ENCODE peak calls at places on chromosomes 3 and 15, in six cellular contexts. One of them, this sample, is unnamed.

GRCh38 chr3:194875581-194876402 is 190.1 kb downstream of the FAM43A start:
- DNase-seq in testis: no peak
- DNase-seq in tibial nerve: no peak
- DNase-seq in IMR-90: no peak
- DNase-seq in suprapubic skin: no peak
- DNase-seq in stomach: no peak
- DNase-seq in this sample: no peak

GRCh38 chr3:196406806-196407470 is 25.3 kb downstream of the UBXN7 start:
- DNase-seq in testis: no peak
- DNase-seq in tibial nerve: no peak
- DNase-seq in IMR-90: peak; percentile 86
- DNase-seq in suprapubic skin: no peak
- DNase-seq in stomach: no peak
- DNase-seq in this sample: no peak

GRCh38 chr3:38479431-38480092 is 16.6 kb upstream of the EXOG start:
- DNase-seq in testis: peak; percentile 77
- DNase-seq in tibial nerve: peak; percentile 38
- DNase-seq in IMR-90: peak; percentile 62
- DNase-seq in suprapubic skin: no peak
- DNase-seq in stomach: peak; percentile 73
- DNase-seq in this sample: peak; percentile 79

GRCh38 chr15:99031681-99032080 is 24.1 kb upstream of the PGPEP1L start:
- DNase-seq in testis: no peak
- DNase-seq in tibial nerve: no peak
- DNase-seq in IMR-90: no peak
- DNase-seq in suprapubic skin: no peak
- DNase-seq in stomach: no peak
- DNase-seq in this sample: no peak

GRCh38 chr3:195100903-195101591 is 169.9 kb downstream of the XXYLT1 start:
- DNase-seq in testis: no peak
- DNase-seq in tibial nerve: no peak
- DNase-seq in IMR-90: peak; percentile 55
- DNase-seq in suprapubic skin: peak; percentile 66
- DNase-seq in stomach: peak; percentile 50
- DNase-seq in this sample: peak; percentile 56

GRCh38 chr3:133113526-133113925 is 75.3 kb downstream of the TMEM108 start:
- DNase-seq in testis: no peak
- DNase-seq in tibial nerve: no peak
- DNase-seq in IMR-90: peak; percentile 50
- DNase-seq in suprapubic skin: no peak
- DNase-seq in stomach: no peak
- DNase-seq in this sample: no peak

GRCh38 chr15:36291501-36291900 is 287.9 kb upstream of the CDIN1 start:
- DNase-seq in testis: no peak
- DNase-seq in tibial nerve: no peak
- DNase-seq in IMR-90: no peak
- DNase-seq in suprapubic skin: no peak
- DNase-seq in stomach: no peak
- DNase-seq in this sample: no peak

GRCh38 chr3:133301194-133301593 is 98.7 kb upstream of the BFSP2 start:
- DNase-seq in testis: no peak
- DNase-seq in tibial nerve: no peak
- DNase-seq in IMR-90: peak; percentile 96
- DNase-seq in suprapubic skin: no peak
- DNase-seq in stomach: no peak
- DNase-seq in this sample: no peak

GRCh38 chr3:184239221-184239620 is 9.5 kb downstream of the ALG3 start:
- DNase-seq in testis: no peak
- DNase-seq in tibial nerve: no peak
- DNase-seq in IMR-90: no peak
- DNase-seq in suprapubic skin: no peak
- DNase-seq in stomach: no peak
- DNase-seq in this sample: no peak

GRCh38 chr15:25527118-25527517 is 88.3 kb upstream of the UBE3A start:
- DNase-seq in testis: no peak
- DNase-seq in tibial nerve: no peak
- DNase-seq in IMR-90: no peak
- DNase-seq in suprapubic skin: no peak
- DNase-seq in stomach: no peak
- DNase-seq in this sample: no peak

GRCh38 chr3:157159037-157159761 is 748 bp downstream of the CCNL1 start:
- DNase-seq in testis: peak; percentile 65
- DNase-seq in tibial nerve: no peak
- DNase-seq in IMR-90: peak; percentile 37
- DNase-seq in suprapubic skin: peak; percentile 87
- DNase-seq in stomach: peak; percentile 64
- DNase-seq in this sample: peak; percentile 77

GRCh38 chr3:74692-75243 is 121.8 kb upstream of the CHL1 start:
- DNase-seq in testis: no peak
- DNase-seq in tibial nerve: no peak
- DNase-seq in IMR-90: no peak
- DNase-seq in suprapubic skin: no peak
- DNase-seq in stomach: no peak
- DNase-seq in this sample: no peak

GRCh38 chr15:25391971-25392733 is 46.7 kb downstream of the UBE3A start:
- DNase-seq in testis: no peak
- DNase-seq in tibial nerve: no peak
- DNase-seq in IMR-90: peak; percentile 83
- DNase-seq in suprapubic skin: no peak
- DNase-seq in stomach: no peak
- DNase-seq in this sample: no peak

GRCh38 chr3:186237915-186238314 is 124.1 kb downstream of the DGKG start:
- DNase-seq in testis: no peak
- DNase-seq in tibial nerve: no peak
- DNase-seq in IMR-90: no peak
- DNase-seq in suprapubic skin: no peak
- DNase-seq in stomach: no peak
- DNase-seq in this sample: no peak

GRCh38 chr15:25664761-25665160 is 198.4 kb downstream of the ATP10A start:
- DNase-seq in testis: no peak
- DNase-seq in tibial nerve: no peak
- DNase-seq in IMR-90: no peak
- DNase-seq in suprapubic skin: no peak
- DNase-seq in stomach: no peak
- DNase-seq in this sample: no peak

GRCh38 chr3:45113625-45114050 is 32.5 kb downstream of the CDCP1 start:
- DNase-seq in testis: no peak
- DNase-seq in tibial nerve: no peak
- DNase-seq in IMR-90: peak; percentile 62
- DNase-seq in suprapubic skin: no peak
- DNase-seq in stomach: peak; percentile 57
- DNase-seq in this sample: peak; percentile 67

GRCh38 chr3:45118615-45119062 is 27.5 kb downstream of the CDCP1 start:
- DNase-seq in testis: no peak
- DNase-seq in tibial nerve: no peak
- DNase-seq in IMR-90: no peak
- DNase-seq in suprapubic skin: no peak
- DNase-seq in stomach: no peak
- DNase-seq in this sample: no peak

GRCh38 chr3:45110185-45110833 is 35.9 kb downstream of the CDCP1 start:
- DNase-seq in testis: no peak
- DNase-seq in tibial nerve: no peak
- DNase-seq in IMR-90: no peak
- DNase-seq in suprapubic skin: no peak
- DNase-seq in stomach: no peak
- DNase-seq in this sample: peak; percentile 50

GRCh38 chr3:45109736-45110135 is 36.4 kb downstream of the CDCP1 start:
- DNase-seq in testis: no peak
- DNase-seq in tibial nerve: no peak
- DNase-seq in IMR-90: no peak
- DNase-seq in suprapubic skin: no peak
- DNase-seq in stomach: no peak
- DNase-seq in this sample: no peak

GRCh38 chr3:45112939-45113338 is 33.2 kb downstream of the CDCP1 start:
- DNase-seq in testis: no peak
- DNase-seq in tibial nerve: no peak
- DNase-seq in IMR-90: peak; percentile 34
- DNase-seq in suprapubic skin: no peak
- DNase-seq in stomach: no peak
- DNase-seq in this sample: peak; percentile 34
- H3K4me1 ChIP-seq in testis: no peaks in the 10 kb centered on the region
- H3K4me1 ChIP-seq in tibial nerve: no peaks in the 10 kb centered on the region
- H3K4me1 ChIP-seq in IMR-90: peaks cover 11% of the 10 kb centered on the region
- H3K4me1 ChIP-seq in suprapubic skin: peaks cover 13% of the 10 kb centered on the region
- H3K4me1 ChIP-seq in stomach: peaks cover 43% of the 10 kb centered on the region
- H3K4me1 ChIP-seq in this sample: peaks cover 19% of the 10 kb centered on the region

GRCh38 chr15:45231864-45232562 is 20.0 kb upstream of the SLC28A2 start:
- DNase-seq in testis: no peak
- DNase-seq in tibial nerve: no peak
- DNase-seq in IMR-90: no peak
- DNase-seq in suprapubic skin: no peak
- DNase-seq in stomach: no peak
- DNase-seq in this sample: no peak

GRCh38 chr15:45231061-45231576 is 20.9 kb upstream of the SLC28A2 start:
- DNase-seq in testis: no peak
- DNase-seq in tibial nerve: no peak
- DNase-seq in IMR-90: no peak
- DNase-seq in suprapubic skin: no peak
- DNase-seq in stomach: no peak
- DNase-seq in this sample: no peak

GRCh38 chr15:45234562-45235235 is 17.3 kb upstream of the SLC28A2 start:
- DNase-seq in testis: no peak
- DNase-seq in tibial nerve: no peak
- DNase-seq in IMR-90: no peak
- DNase-seq in suprapubic skin: no peak
- DNase-seq in stomach: no peak
- DNase-seq in this sample: no peak

GRCh38 chr15:45228931-45229330 is 23.1 kb upstream of the SLC28A2 start:
- DNase-seq in testis: no peak
- DNase-seq in tibial nerve: no peak
- DNase-seq in IMR-90: no peak
- DNase-seq in suprapubic skin: no peak
- DNase-seq in stomach: peak; percentile 59
- DNase-seq in this sample: no peak

GRCh38 chr15:45230246-45230965 is 21.6 kb upstream of the SLC28A2 start:
- DNase-seq in testis: no peak
- DNase-seq in tibial nerve: no peak
- DNase-seq in IMR-90: no peak
- DNase-seq in suprapubic skin: no peak
- DNase-seq in stomach: no peak
- DNase-seq in this sample: no peak
- TF ChIP-seq POLR2A in testis: no peak
- TF ChIP-seq POLR2A in tibial nerve: no peak
- TF ChIP-seq POLR2A in IMR-90: no peak
- TF ChIP-seq POLR2A in suprapubic skin: no peak
- TF ChIP-seq POLR2A in stomach: no peak
- TF ChIP-seq POLR2A in this sample: no peak

DNA sequence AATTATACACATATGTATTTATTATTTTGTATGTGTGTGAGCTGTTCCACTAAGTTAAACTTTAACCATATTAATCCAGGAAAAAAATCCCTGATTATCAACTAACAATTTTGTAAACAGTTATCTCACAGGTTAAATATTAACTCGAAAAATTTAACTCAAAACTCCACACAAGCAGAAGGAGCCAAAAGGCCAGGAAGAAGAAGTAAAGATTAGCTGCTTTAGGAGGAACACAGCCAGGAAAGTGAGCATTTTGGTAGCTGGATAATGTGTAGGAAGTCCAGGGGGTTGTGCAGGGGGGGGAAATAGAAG is 425.0 kb downstream of the TIGIT start:
- DNase-seq in testis: no peak
- DNase-seq in tibial nerve: no peak
- DNase-seq in IMR-90: no peak
- DNase-seq in suprapubic skin: no peak
- DNase-seq in stomach: no peak
- DNase-seq in this sample: peak; percentile 24
- H3K4me1 ChIP-seq in testis: peaks cover 3% of the 10 kb centered on the region
- H3K4me1 ChIP-seq in tibial nerve: no peaks in the 10 kb centered on the region
- H3K4me1 ChIP-seq in IMR-90: no peaks in the 10 kb centered on the region
- H3K4me1 ChIP-seq in suprapubic skin: peaks cover 10% of the 10 kb centered on the region
- H3K4me1 ChIP-seq in stomach: peaks cover 68% of the 10 kb centered on the region
- H3K4me1 ChIP-seq in this sample: peaks cover 69% of the 10 kb centered on the region

DNA sequence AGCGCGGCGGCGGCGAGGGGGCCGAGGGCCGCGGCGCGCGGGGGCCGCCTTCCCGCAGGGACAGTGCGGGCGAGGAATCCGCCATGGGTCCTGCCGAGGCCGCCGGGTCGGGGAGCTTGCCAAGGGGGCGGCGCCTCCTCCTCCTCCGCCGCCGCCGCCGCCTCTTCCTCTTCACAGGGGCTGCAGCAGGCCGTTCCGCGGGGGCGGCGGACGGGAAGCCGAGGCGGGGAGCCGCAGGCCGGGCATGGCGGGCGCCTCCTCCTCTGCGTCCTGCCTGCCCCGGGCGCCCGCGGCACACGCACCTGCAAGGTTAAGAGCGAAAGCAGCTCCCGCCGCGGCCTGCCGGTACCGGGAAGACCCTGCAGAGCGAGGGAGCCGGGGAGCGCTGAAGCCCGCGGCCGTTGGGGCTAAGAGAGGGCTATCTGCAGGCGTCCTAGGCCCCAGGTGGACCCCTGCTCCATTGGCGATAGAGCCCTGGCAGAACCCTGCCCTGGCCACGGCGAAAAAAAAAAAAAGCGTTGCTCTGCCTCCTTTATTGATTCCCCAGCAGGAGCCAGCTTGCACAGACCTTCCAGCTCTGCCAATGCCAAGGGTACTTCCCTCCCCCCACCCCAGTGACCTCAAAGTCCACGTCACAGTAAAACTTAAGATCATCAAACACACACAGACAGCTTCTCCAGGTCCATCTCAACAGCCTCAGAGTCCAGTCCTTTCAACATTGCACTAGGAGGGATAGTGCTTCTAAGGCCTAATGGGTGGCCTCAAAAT is at the start of gene LYSMD2:
- DNase-seq in testis: peak; percentile 82
- DNase-seq in tibial nerve: peak; percentile 64
- DNase-seq in IMR-90: peak; percentile 36
- DNase-seq in suprapubic skin: peak; percentile 82
- DNase-seq in stomach: peak; percentile 78
- DNase-seq in this sample: peak; percentile 73
- TF ChIP-seq POLR2A in testis: no peak
- TF ChIP-seq POLR2A in tibial nerve: no peak
- TF ChIP-seq POLR2A in IMR-90: no peak
- TF ChIP-seq POLR2A in suprapubic skin: no peak
- TF ChIP-seq POLR2A in stomach: no peak
- TF ChIP-seq POLR2A in this sample: peak; percentile 48

DNA sequence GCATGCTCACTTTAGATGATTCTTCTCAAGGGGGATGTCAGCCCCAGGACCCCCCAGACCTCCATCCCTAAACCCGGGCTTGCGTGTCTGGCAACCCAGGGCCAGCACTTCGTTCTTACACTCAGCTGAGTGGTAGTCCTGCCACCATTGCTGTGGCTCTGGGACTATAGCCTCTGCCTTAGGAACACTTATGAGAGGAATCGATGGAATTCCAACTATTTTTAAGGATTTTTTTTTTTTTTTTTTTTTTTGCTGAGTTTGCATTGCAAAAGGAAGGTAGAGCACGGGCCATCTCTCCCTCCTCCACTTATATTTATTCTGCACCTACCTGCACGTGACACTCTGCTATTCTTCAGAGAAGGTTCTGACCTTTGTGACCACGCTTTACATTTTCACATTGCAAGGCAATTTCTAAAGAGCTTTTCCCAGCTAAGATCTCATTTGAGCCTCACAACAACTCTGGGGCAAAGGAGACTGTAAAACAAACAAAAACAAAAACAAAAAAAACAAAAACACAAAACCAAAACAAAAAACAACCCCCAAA is 113.9 kb downstream of the LPP start:
- DNase-seq in testis: no peak
- DNase-seq in tibial nerve: no peak
- DNase-seq in IMR-90: no peak
- DNase-seq in suprapubic skin: no peak
- DNase-seq in stomach: no peak
- DNase-seq in this sample: no peak
- H3K4me1 ChIP-seq in testis: peaks cover 41% of the 10 kb centered on the region
- H3K4me1 ChIP-seq in tibial nerve: peaks cover 56% of the 10 kb centered on the region
- H3K4me1 ChIP-seq in IMR-90: peaks cover 54% of the 10 kb centered on the region
- H3K4me1 ChIP-seq in suprapubic skin: peaks cover 57% of the 10 kb centered on the region
- H3K4me1 ChIP-seq in stomach: peaks cover 94% of the 10 kb centered on the region
- H3K4me1 ChIP-seq in this sample: peaks cover 55% of the 10 kb centered on the region

This sample was measured in body of pancreas.